ENCODE peak calls at places on chromosomes 6 and 20, in six cellular contexts. H is RWPE1, J is right lobe of liver, T is brain microvascular endothelial cell, M is DND-41, B is IMR-90. X is an unnamed sample.
A peak's percentile ranks its signal among the peaks of the same experiment; 100 is the strongest.

GRCh38 chr6:138370631-138371451 is 6.9 kb upstream of the SMIM28 start:
- DNase-seq in M (no peak), B (no peak), J (no peak), H (no peak), T (no peak), X (no peak)

GRCh38 chr6:85551264-85551663 is 42.4 kb downstream of the SNX14 start:
- DNase-seq in T (no peak), M (no peak), H (peak; percentile 13), J (no peak), B (no peak), X (no peak)

GRCh38 chr6:16108419-16108818 is 20.5 kb upstream of the MYLIP start:
- DNase-seq in H (no peak), B (no peak), T (no peak), J (no peak), M (no peak), X (no peak)

GRCh38 chr6:127641905-127642304 is 64.9 kb downstream of the C6orf58 start:
- DNase-seq in M (peak; percentile 16), B (peak; percentile 36), T (peak; percentile 21), J (no peak), H (peak; percentile 45), X (no peak)

GRCh38 chr6:47076422-47077344 is 34.6 kb upstream of the ADGRF1 start:
- DNase-seq in B (no peak), H (no peak), J (no peak), T (no peak), M (peak; percentile 14), X (peak; percentile 9)

GRCh38 chr20:407953-408842 is at the start of gene RBCK1:
- DNase-seq in J (peak; percentile 91), H (peak; percentile 98), M (peak; percentile 95), B (peak; percentile 72), T (peak; percentile 56), X (peak; percentile 87)

GRCh38 chr6:54179152-54179551 is 67.9 kb downstream of the MLIP start:
- DNase-seq in H (no peak), T (no peak), M (no peak), J (no peak), B (no peak), X (no peak)

GRCh38 chr6:3237761-3238662 is 10.6 kb upstream of the TUBB2B start:
- DNase-seq in J (no peak), M (no peak), B (no peak), T (peak; percentile 40), H (no peak), X (no peak)

GRCh38 chr20:46563848-46564197 is 13.4 kb upstream of the OCSTAMP start:
- DNase-seq in B (no peak), M (no peak), T (no peak), H (no peak), J (no peak), X (no peak)

GRCh38 chr6:81708306-81708705 is 44.2 kb downstream of the TENT5A start:
- DNase-seq in T (peak; percentile 18), M (no peak), B (no peak), J (no peak), H (no peak), X (no peak)

GRCh38 chr6:13613029-13613594 is 2.0 kb upstream of the NOL7 start:
- DNase-seq in M (no peak), T (no peak), J (no peak), H (no peak), B (no peak), X (no peak)

GRCh38 chr6:43016166-43016915 is 2.3 kb downstream of the KLHDC3 start:
- DNase-seq in J (no peak), T (no peak), H (no peak), B (no peak), M (no peak), X (no peak)

GRCh38 chr6:53433617-53434285 is 85.0 kb upstream of the ELOVL5 start:
- DNase-seq in B (no peak), M (no peak), T (no peak), H (no peak), J (no peak), X (no peak)

GRCh38 chr20:51958636-51959542 is 156.6 kb upstream of the SALL4 start:
- DNase-seq in J (no peak), T (no peak), M (no peak), H (no peak), B (peak; percentile 39), X (no peak)

GRCh38 chr20:56373942-56374341 is 15.2 kb downstream of the FAM210B start:
- DNase-seq in J (no peak), T (peak; percentile 91), M (no peak), H (peak; percentile 95), B (peak; percentile 98), X (no peak)

GRCh38 chr6:5556011-5556410 is 294.7 kb downstream of the FARS2 start:
- DNase-seq in J (no peak), M (no peak), B (no peak), T (no peak), H (no peak), X (no peak)

GRCh38 chr20:24634855-24635254 is 165.4 kb downstream of the SYNDIG1 start:
- DNase-seq in T (peak; percentile 81), H (peak; percentile 23), B (peak; percentile 94), M (no peak), J (no peak), X (peak; percentile 54)

GRCh38 chr6:79544939-79545450 is 7.8 kb upstream of the LCA5 start:
- DNase-seq in T (peak; percentile 100), B (peak; percentile 99), H (peak; percentile 98), M (no peak), J (peak; percentile 35), X (no peak)

GRCh38 chr6:1667805-1668175 is 58.1 kb downstream of the FOXC1 start:
- DNase-seq in M (no peak), T (no peak), J (no peak), H (no peak), B (no peak), X (no peak)

GRCh38 chr6:137415127-137415833 is 78.9 kb downstream of the OLIG3 start:
- DNase-seq in J (peak; percentile 48), H (peak; percentile 38), T (peak; percentile 76), B (peak; percentile 53), M (no peak), X (peak; percentile 42)

GRCh38 chr20:50958733-50959542 is at the start of gene MOCS3:
- DNase-seq in J (peak; percentile 80), H (peak; percentile 92), M (peak; percentile 85), B (peak; percentile 93), T (peak; percentile 79), X (peak; percentile 95)

GRCh38 chr6:136962661-136963060 is 40.6 kb downstream of the SLC35D3 start:
- DNase-seq in M (no peak), J (no peak), T (no peak), B (no peak), H (no peak), X (no peak)

GRCh38 chr6:42141603-42142117 is 760 bp downstream of the C6orf132 start:
- DNase-seq in J (no peak), H (no peak), B (no peak), M (no peak), T (no peak), X (no peak)

GRCh38 chr20:46237736-46238135 is 70.6 kb downstream of the CDH22 start:
- DNase-seq in T (no peak), M (no peak), B (no peak), H (no peak), J (no peak), X (no peak)

GRCh38 chr20:36717657-36718056 is 28.2 kb downstream of the NDRG3 start:
- DNase-seq in M (no peak), H (no peak), J (no peak), T (no peak), B (no peak), X (no peak)

DNA sequence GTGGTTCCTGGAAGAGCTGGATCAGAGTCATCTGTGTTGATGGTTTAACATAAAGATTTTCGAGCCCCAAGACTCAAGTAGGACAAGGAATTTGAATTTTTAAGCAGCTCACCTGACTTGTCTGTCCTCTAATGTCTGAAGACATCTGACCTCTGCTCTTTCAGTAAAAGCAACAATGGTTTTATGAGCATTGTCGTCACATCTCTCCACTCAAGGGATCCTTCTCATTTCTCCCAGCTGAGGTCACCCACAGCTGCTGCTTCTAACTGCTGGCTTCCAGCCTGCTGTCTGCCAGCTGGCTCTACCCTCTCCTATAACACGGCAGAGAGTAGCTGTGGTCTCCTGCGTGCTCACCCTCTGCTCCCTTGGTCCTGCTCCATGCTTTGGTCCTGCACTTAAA is 24.7 kb upstream of the HDAC2 start:
- DNase-seq in J (no peak), H (peak; percentile 34), T (peak; percentile 96), M (peak; percentile 64), B (peak; percentile 98), X (peak; percentile 86)
- H3K27ac ChIP-seq in J (no peak overlapping the region), H (peak overlapping the region; percentile 52), T (peak overlapping the region; percentile 85), M (peak overlapping the region; percentile 8), B (peak overlapping the region; percentile 7), X (peak overlapping the region; percentile 75)

GRCh38 chr6:121505284-121505683 is 69.8 kb downstream of the GJA1 start:
- DNase-seq in H (no peak), M (no peak), T (no peak), B (no peak), J (no peak), X (no peak)
- H3K27ac ChIP-seq in H (no peak overlapping the region), M (no peak overlapping the region), T (no peak overlapping the region), B (peak overlapping the region; percentile 96), J (no peak overlapping the region), X (no peak overlapping the region)

GRCh38 chr6:146895772-146896061 is 296.9 kb downstream of the ADGB start:
- DNase-seq in M (no peak), B (no peak), J (no peak), T (no peak), H (no peak), X (no peak)

GRCh38 chr6:146894624-146895023 is 295.9 kb downstream of the ADGB start:
- DNase-seq in J (no peak), B (no peak), T (no peak), M (no peak), H (no peak), X (no peak)

GRCh38 chr6:146896960-146897701 is 298.4 kb downstream of the ADGB start:
- DNase-seq in H (no peak), J (no peak), T (no peak), B (no peak), M (no peak), X (no peak)

GRCh38 chr6:146895101-146895771 is 296.5 kb downstream of the ADGB start:
- DNase-seq in J (no peak), T (no peak), M (no peak), B (no peak), H (no peak), X (no peak)

GRCh38 chr6:146896062-146896813 is 297.5 kb downstream of the ADGB start:
- DNase-seq in B (no peak), T (no peak), M (no peak), H (no peak), J (no peak), X (no peak)
- H3K27ac ChIP-seq in B (no peak overlapping the region), T (no peak overlapping the region), M (no peak overlapping the region), H (no peak overlapping the region), J (no peak overlapping the region), X (no peak overlapping the region)

DNA sequence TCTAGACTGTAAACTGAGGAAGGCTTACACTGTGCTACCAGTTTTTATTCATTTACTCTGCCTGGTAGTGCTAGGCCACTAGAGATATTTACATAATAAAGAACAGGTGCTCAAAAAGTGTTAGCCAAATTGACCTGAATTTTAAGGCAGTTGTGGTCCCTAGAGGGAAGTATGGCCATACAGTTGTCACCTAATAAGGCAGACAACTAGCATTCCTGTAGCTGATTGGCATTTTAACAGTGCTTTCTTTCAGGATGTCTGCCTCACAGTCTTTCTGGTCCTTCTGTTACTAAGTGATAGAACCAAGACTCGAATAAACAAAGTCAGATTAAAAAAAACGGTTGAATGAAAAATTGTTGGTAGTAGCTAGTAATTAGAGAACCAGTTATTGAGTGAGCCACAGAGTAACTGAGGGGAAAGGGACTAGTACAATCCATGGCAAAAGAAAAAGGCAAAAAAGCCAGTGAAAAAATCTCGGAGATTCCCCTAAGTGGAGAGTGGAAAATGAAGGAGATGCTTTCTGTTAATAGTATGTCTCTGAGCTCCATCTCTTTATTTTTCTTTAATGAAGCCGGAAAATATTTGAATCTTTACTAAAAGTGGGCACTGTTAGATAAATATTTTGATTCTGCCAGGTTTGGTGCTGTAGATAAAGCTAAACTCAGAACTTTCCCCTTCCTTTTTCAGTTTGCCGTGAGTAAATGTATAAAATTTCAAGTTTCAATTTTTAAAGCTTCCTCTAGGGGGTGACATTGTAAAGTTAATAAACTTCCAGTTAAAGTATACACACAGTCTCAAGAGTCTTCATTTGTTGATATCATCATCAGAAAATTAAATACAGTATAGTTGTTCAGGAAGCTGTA is 9.1 kb downstream of the VTA1 start:
- DNase-seq in B (peak; percentile 37), H (peak; percentile 25), M (no peak), J (no peak), T (no peak), X (no peak)
- H3K27ac ChIP-seq in B (no peak overlapping the region), H (no peak overlapping the region), M (no peak overlapping the region), J (no peak overlapping the region), T (peak overlapping the region; percentile 32), X (no peak overlapping the region)

X was measured in substantia nigra.